ENCODE peak calls at places on chromosomes 3 and 15, in ten cellular contexts. J is sigmoid colon, N is right lobe of liver, X is body of pancreas, M is NB4, L is stomach, I is spleen, V is HepG2, E is uterus, U is H1. D is an unnamed sample.

GRCh38 chr3:155619118-155619915 is 125.6 kb downstream of the PLCH1 start:
- DNase-seq in M (no peak), U (no peak), X (no peak), I (no peak), N (no peak), E (no peak), V (no peak), J (no peak), L (no peak), D (no peak)

GRCh38 chr3:134381836-134382442 is 7.7 kb upstream of the AMOTL2 start:
- DNase-seq in E (no peak), N (no peak), U (no peak), J (peak), M (no peak), I (peak), V (no peak), X (peak), L (peak), D (no peak)

GRCh38 chr3:25396251-25396650 is 31.8 kb upstream of the RARB start:
- DNase-seq in E (no peak), N (no peak), U (no peak), I (no peak), L (no peak), M (no peak), J (no peak), X (no peak), V (no peak), D (no peak)

GRCh38 chr3:72299321-72299802 is 514.4 kb upstream of the PROK2 start:
- DNase-seq in M (no peak), J (no peak), V (no peak), X (peak), I (no peak), E (peak), N (no peak), L (no peak), U (no peak), D (no peak)

GRCh38 chr3:178320481-178321352 is 215.5 kb upstream of the KCNMB2 start:
- DNase-seq in M (no peak), E (peak), I (no peak), U (no peak), V (no peak), N (no peak), X (peak), J (peak), L (peak), D (peak)

GRCh38 chr15:48112242-48112641 is 8.5 kb upstream of the SLC24A5 start:
- DNase-seq in M (peak), E (no peak), U (peak), L (no peak), J (no peak), V (peak), I (no peak), N (no peak), X (peak), D (no peak)

GRCh38 chr3:58464875-58465274 is 27.0 kb upstream of the KCTD6 start:
- DNase-seq in E (no peak), N (no peak), L (no peak), U (no peak), I (no peak), M (no peak), J (no peak), X (no peak), V (no peak), D (no peak)

GRCh38 chr3:194270627-194271458 is 80.3 kb downstream of the CPN2 start:
- DNase-seq in M (peak), N (peak), J (peak), V (peak), U (no peak), E (peak), I (peak), L (peak), X (peak), D (peak)

GRCh38 chr3:161969867-161970266 is 473.3 kb downstream of the OTOL1 start:
- DNase-seq in X (no peak), E (no peak), I (no peak), N (no peak), U (no peak), M (no peak), L (no peak), J (no peak), V (no peak), D (no peak)

GRCh38 chr3:111762535-111762934 is 96.5 kb upstream of the PHLDB2 start:
- DNase-seq in U (no peak), X (no peak), I (no peak), N (no peak), J (no peak), V (no peak), E (peak), L (no peak), M (no peak), D (no peak)

DNA sequence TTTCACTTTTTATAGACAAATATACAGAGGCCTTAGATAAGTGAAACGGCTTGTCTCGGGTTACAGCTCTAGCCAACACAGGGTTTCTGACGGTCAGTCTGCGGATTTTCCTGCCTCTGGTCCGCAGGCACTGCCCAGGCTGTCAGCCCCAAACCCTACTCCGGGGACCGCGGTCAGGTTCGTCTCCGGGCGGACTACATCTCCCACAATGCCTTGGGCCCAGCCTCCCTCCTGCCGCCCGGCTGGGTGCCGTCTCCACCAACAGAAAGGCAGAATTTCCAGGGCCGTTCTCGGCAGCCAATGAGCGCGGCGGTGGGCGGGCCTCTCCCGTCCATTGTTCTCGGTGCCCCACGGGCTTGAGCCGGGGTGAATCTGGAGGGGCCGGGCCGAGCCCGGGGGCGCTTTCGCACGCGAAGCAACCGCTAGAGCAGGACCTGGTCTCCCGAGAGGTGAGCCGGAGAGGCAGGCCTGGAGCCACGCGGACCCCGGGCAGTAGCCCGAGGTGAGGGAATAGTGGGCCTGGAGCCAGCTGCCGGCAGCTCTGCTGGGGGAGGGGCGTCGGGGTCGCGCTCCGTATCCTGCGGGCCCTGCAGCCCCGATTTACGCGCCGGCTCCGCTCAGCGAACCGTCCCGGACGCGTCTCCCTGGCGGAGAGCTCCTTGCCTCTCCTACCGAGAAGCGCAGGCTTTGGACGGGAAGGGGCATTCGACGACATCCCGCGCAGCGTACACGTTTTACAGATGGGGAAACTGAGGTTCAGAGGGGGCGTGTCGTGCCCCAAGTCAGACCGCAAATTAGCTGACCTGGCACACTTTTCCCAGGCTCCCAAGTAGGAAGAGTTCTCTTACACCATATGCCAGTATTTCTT is at the start of gene ZSCAN2:
- DNase-seq in N (peak), X (peak), M (peak), J (peak), L (peak), U (peak), V (peak), E (peak), I (peak), D (peak)
- TF ChIP-seq POLR2A in N (peak), X (peak), M (peak), J (no peak), L (no peak), U (no peak), V (peak), E (peak), I (no peak), D (peak)

GRCh38 chr3:188659444-188660100 is 505.6 kb downstream of the LPP start:
- DNase-seq in M (no peak), V (no peak), N (no peak), X (no peak), J (no peak), U (no peak), I (no peak), E (no peak), L (no peak), D (no peak)
- TF ChIP-seq CTCF in M (no peak), V (no peak), N (no peak), X (no peak), J (no peak), U (no peak), I (no peak), E (no peak), L (no peak), D (no peak)

GRCh38 chr3:184512621-184513020 is 49.0 kb upstream of the EPHB3 start:
- DNase-seq in V (no peak), N (no peak), L (no peak), M (no peak), E (no peak), I (no peak), X (no peak), J (no peak), U (no peak), D (no peak)
- TF ChIP-seq POLR2A in V (no peak), N (no peak), L (no peak), M (no peak), E (no peak), I (no peak), X (no peak), J (no peak), U (no peak), D (no peak)

DNA sequence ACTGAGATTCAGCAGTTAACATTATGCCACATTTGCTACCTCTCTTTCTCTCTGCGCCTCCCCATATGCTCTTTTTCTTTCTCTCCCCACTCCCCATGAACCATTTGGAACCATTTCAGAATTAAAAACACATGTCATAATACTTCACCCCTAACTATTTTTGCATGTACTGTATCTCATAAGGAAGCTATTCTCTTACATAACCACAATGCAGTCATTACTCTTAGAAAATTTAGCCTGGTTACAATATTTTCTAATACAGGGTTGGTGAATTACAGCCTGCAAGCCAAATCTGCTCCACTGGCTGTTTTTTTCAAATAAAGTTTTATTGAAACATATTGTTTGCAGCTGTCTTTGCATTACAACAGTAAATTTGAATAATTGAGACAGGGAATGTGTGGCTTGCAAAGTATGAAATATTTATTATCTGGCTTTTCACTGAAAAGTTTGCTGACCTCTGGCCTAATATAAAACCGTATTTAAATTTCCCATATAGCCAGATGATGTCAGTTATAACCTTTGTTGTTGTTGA is 62.8 kb downstream of the SGO1 start:
- DNase-seq in X (no peak), M (no peak), E (no peak), V (no peak), L (no peak), N (no peak), J (no peak), U (no peak), I (no peak), D (no peak)
- TF ChIP-seq CTCF in X (no peak), M (no peak), E (no peak), V (no peak), L (no peak), N (no peak), J (no peak), U (no peak), I (no peak), D (no peak)

GRCh38 chr15:81043568-81044301 is 43.0 kb downstream of the TLNRD1 start:
- DNase-seq in U (peak), X (no peak), E (no peak), V (no peak), L (no peak), J (no peak), N (no peak), I (no peak), M (no peak), D (no peak)
- TF ChIP-seq POLR2A in U (no peak), X (no peak), E (no peak), V (no peak), L (no peak), J (no peak), N (no peak), I (no peak), M (no peak), D (no peak)

GRCh38 chr15:40343512-40343911 is 2.8 kb upstream of the CCDC9B start:
- DNase-seq in I (no peak), X (no peak), M (peak), V (peak), L (no peak), E (no peak), U (no peak), N (no peak), J (no peak), D (peak)
- TF ChIP-seq CTCF in I (no peak), X (no peak), M (no peak), V (no peak), L (no peak), E (no peak), U (no peak), N (no peak), J (no peak), D (no peak)

DNA sequence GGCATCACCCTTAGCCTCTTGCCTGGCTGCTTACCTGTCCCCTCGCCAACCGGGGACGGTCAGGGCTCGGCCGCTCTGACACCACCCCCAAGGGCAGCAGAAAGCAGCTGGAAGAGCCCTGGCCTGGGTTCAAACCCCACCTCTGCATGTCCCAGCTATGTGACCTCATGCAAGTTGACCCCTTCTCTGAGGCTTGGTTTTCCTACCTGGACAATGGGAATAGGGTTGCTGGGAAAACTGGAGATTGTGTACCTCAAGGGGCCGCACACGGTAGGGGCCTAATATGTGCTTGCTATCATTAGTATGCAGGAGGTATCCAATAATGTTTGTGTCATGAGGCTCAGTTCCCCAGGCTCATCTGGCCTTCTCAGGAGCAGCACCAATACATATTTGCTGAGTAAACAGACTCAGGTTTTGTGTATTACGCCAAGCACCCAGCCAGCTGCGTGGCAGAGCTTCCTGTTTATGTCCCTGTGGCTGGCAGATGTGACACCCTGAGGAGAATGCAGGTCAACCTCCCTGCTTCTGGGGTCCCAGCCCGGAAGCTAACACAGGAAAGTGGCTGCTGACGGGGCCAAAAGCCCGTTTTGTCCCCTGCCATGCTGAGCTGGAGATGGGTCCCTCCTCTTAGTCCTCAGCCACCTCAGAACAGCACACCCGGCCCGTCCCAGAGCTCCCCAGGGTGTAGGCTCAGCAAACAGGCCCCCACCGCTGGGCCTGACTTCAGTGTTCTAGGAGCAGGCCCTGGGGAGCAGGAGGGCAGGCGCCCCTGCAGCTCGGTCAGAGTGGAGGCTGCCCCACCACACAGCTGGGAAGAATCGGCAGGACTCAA is 29.7 kb downstream of the PLXND1 start:
- DNase-seq in E (no peak), U (no peak), I (peak), L (peak), N (peak), X (peak), J (peak), M (peak), V (peak), D (no peak)
- TF ChIP-seq POLR2A in E (no peak), U (no peak), I (peak), L (no peak), N (no peak), X (no peak), J (no peak), M (no peak), V (no peak), D (no peak)

DNA sequence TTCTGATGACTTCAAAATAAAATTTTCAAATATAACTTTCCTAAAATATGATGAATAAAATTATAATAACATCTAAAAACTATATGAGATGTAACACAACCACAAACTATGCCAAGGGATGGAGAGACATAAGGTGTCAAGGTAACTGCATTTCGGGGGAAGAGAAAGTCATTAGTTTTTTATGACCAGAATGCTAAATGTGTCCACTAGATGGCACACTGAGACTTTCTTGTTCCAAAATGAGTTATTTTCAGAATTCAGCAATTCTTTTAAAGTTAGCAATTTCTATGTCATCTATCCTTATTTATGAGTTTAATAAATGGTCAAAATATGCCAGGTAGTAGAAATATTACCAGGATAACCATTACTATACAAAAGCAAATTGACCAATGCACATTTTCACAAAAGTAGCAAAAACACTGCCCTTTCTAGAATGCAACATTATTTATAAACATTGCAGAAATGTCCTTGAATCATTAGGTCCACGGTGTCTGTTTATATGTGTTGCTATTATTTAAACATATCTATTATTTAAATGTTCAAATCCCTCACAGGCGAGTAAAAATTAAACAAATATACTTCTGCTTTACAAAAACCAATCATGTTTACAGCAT is 374.2 kb downstream of the PLCL2 start:
- DNase-seq in N (no peak), M (peak), X (peak), V (peak), U (no peak), I (no peak), E (no peak), L (no peak), J (no peak), D (no peak)
- TF ChIP-seq CTCF in N (peak), M (peak), X (peak), V (peak), U (peak), I (peak), E (peak), L (peak), J (peak), D (peak)

D was measured in heart left ventricle.